ENCODE peak calls at places on chromosomes 7 and 10, in six cellular contexts. S is ovary; B is heart left ventricle; H is central memory CD4-positive, alpha-beta T cell; Q is B cell; K is colonic mucosa. P is an unnamed sample.

GRCh38 chr7:30472771-30473392 is 5.7 kb downstream of the NOD1 start:
- DNase-seq in S (no peak), B (no peak), H (no peak), Q (no peak), K (no peak), P (no peak)

GRCh38 chr10:79145174-79145483 is 76.4 kb downstream of the ZMIZ1 start:
- DNase-seq in S (no peak), B (no peak), H (no peak), Q (no peak), K (no peak), P (no peak)

GRCh38 chr7:94414481-94414880 is 19.8 kb downstream of the COL1A2 start:
- DNase-seq in S (no peak), B (no peak), H (no peak), Q (no peak), K (no peak), P (no peak)

GRCh38 chr7:141320287-141320686 is 230.9 kb upstream of the AGK start:
- DNase-seq in S (no peak), B (no peak), H (no peak), Q (no peak), K (no peak), P (no peak)

GRCh38 chr7:24477807-24478655 is 95.2 kb upstream of the PALS2 start:
- DNase-seq in S (peak), B (no peak), H (no peak), Q (no peak), K (no peak), P (no peak)

GRCh38 chr10:24382979-24383663 is 174.2 kb downstream of the KIAA1217 start:
- DNase-seq in S (peak), B (no peak), H (no peak), Q (no peak), K (peak), P (no peak)

GRCh38 chr7:80823066-80823465 is 95.8 kb downstream of the SEMA3C start:
- DNase-seq in S (no peak), B (no peak), H (no peak), Q (no peak), K (no peak), P (no peak)

GRCh38 chr7:83001362-83002040 is 161.2 kb downstream of the PCLO start:
- DNase-seq in S (no peak), B (no peak), H (no peak), Q (no peak), K (no peak), P (no peak)

GRCh38 chr7:139820089-139820488 is 9.0 kb upstream of the TBXAS1 start:
- DNase-seq in S (no peak), B (no peak), H (no peak), Q (no peak), K (no peak), P (no peak)

GRCh38 chr10:88881922-88882645 is 2.0 kb downstream of the STAMBPL1 start:
- DNase-seq in S (no peak), B (no peak), H (no peak), Q (no peak), K (no peak), P (no peak)

GRCh38 chr10:100353770-100354485 is 6.9 kb downstream of the SCD start:
- DNase-seq in S (no peak), B (no peak), H (no peak), Q (no peak), K (no peak), P (no peak)

GRCh38 chr10:62437696-62438095 is 63.5 kb downstream of the ZNF365 start:
- DNase-seq in S (no peak), B (no peak), H (peak), Q (peak), K (peak), P (peak)

GRCh38 chr7:41162612-41163011 is 540.3 kb downstream of the INHBA start:
- DNase-seq in S (no peak), B (no peak), H (no peak), Q (no peak), K (no peak), P (no peak)

GRCh38 chr10:132102071-132102716 is 36.4 kb downstream of the JAKMIP3 start:
- DNase-seq in S (no peak), B (peak), H (no peak), Q (no peak), K (no peak), P (no peak)

GRCh38 chr10:121070257-121070656 is 219.1 kb downstream of the WDR11 start:
- DNase-seq in S (no peak), B (no peak), H (no peak), Q (no peak), K (peak), P (no peak)

GRCh38 chr10:114893248-114893647 is 44.7 kb upstream of the TRUB1 start:
- DNase-seq in S (no peak), B (no peak), H (no peak), Q (no peak), K (no peak), P (no peak)

GRCh38 chr10:72041491-72041890 is 46.9 kb downstream of the SPOCK2 start:
- DNase-seq in S (no peak), B (no peak), H (no peak), Q (no peak), K (no peak), P (no peak)

GRCh38 chr7:128155100-128155763 is 85.8 kb upstream of the LEP start:
- DNase-seq in S (no peak), B (no peak), H (no peak), Q (no peak), K (no peak), P (no peak)

P was measured in SW 1271.